ENCODE peak calls at places on chromosomes 11 and 22, in six cellular contexts. F is GM12878, B is HepG2, I is upper lobe of left lung, S is HCT116, M is K562. E is an unnamed sample. For H3K9me3, the result is how much of the 10 kb centered on the place peaks cover.

GRCh38 chr22:46370584-46371373 is 35.3 kb downstream of the TRMU start:
- ATAC-seq in F (no peak), B (peak), I (no peak), S (no peak), M (no peak), E (no peak)

GRCh38 chr22:33597274-33597985 is 322.8 kb downstream of the LARGE1 start:
- ATAC-seq in F (no peak), B (no peak), I (no peak), S (no peak), M (no peak), E (no peak)

GRCh38 chr11:8802263-8802662 is 108.7 kb upstream of the AKIP1 start:
- ATAC-seq in F (no peak), B (no peak), I (no peak), S (no peak), M (no peak), E (no peak)

GRCh38 chr22:17911312-17911705 is 113.1 kb downstream of the MICAL3 start:
- ATAC-seq in F (no peak), B (no peak), I (no peak), S (no peak), M (no peak), E (no peak)

GRCh38 chr22:16601437-16602223 is 9.0 kb upstream of the CCT8L2 start:
- ATAC-seq in F (no peak), B (no peak), I (no peak), S (no peak), M (peak), E (peak)

GRCh38 chr11:116928102-116928777 is 90.8 kb upstream of the APOA1 start:
- ATAC-seq in F (peak), B (no peak), I (no peak), S (no peak), M (peak), E (no peak)

GRCh38 chr11:121767433-121767832 is 314.7 kb upstream of the SORL1-AS1 start:
- ATAC-seq in F (peak), B (no peak), I (no peak), S (no peak), M (no peak), E (no peak)

GRCh38 chr11:70140859-70141489 is 62.1 kb upstream of the FADD start:
- ATAC-seq in F (no peak), B (no peak), I (no peak), S (no peak), M (no peak), E (no peak)

GRCh38 chr11:131824766-131825165 is 454.4 kb downstream of the NTM start:
- ATAC-seq in F (no peak), B (no peak), I (peak), S (no peak), M (no peak), E (peak)

GRCh38 chr11:114259124-114259526 is 37.1 kb upstream of the NNMT start:
- ATAC-seq in F (no peak), B (no peak), I (no peak), S (no peak), M (no peak), E (peak)

GRCh38 chr11:131675489-131675888 is 305.1 kb downstream of the NTM start:
- ATAC-seq in F (no peak), B (no peak), I (no peak), S (no peak), M (no peak), E (no peak)

GRCh38 chr11:29801561-29801960 is 215.3 kb downstream of the KCNA4 start:
- ATAC-seq in F (no peak), B (no peak), I (no peak), S (no peak), M (no peak), E (no peak)

GRCh38 chr11:30683176-30683575 is 97.0 kb upstream of the MPPED2 start:
- ATAC-seq in F (no peak), B (no peak), I (no peak), S (no peak), M (no peak), E (no peak)

GRCh38 chr11:23764285-23764684 is 732.6 kb upstream of the LUZP2 start:
- ATAC-seq in F (no peak), B (no peak), I (no peak), S (no peak), M (no peak), E (no peak)

GRCh38 chr11:35526370-35526792 is 965 bp upstream of the PAMR1 start:
- ATAC-seq in F (no peak), B (no peak), I (no peak), S (peak), M (peak), E (no peak)

GRCh38 chr11:35531246-35531645 is 5.8 kb upstream of the PAMR1 start:
- ATAC-seq in F (no peak), B (no peak), I (no peak), S (no peak), M (no peak), E (no peak)

GRCh38 chr11:35525501-35526175 is at the start of gene PAMR1:
- ATAC-seq in F (peak), B (no peak), I (peak), S (no peak), M (no peak), E (peak)

GRCh38 chr11:35524780-35525179 is 636 bp downstream of the PAMR1 start:
- ATAC-seq in F (no peak), B (no peak), I (no peak), S (no peak), M (no peak), E (no peak)

DNA sequence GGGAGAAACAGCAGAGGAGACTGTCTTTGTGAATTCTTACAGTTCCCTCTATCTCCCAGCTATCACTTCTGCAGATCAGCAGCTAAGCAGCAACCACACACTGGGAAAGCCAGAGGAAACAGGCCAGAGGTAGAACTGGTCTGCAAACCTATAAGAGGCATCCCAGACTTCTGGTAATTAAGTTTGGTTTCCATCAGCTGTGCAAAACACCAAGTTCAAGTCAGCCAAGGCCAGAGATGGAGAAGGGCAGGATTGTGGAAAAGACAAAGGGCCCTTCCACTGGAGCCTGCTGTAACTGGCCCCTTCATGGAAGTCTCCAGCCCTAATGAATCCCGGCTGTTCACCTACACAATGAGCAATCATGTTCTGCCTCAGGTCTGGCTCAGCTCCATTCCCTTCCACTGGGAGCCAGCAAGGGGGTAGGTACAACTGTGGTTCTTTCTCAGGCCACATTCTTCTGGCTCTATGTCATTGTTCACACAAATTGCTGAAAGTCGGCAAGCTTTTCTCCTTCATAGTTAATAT is 4.6 kb upstream of the PAMR1 start:
- ATAC-seq in F (no peak), B (no peak), I (no peak), S (no peak), M (no peak), E (no peak)
- TF ChIP-seq POLR2AphosphoS5 in F (no peak), B (no peak), I (no peak), S (no peak), M (no peak), E (no peak)

DNA sequence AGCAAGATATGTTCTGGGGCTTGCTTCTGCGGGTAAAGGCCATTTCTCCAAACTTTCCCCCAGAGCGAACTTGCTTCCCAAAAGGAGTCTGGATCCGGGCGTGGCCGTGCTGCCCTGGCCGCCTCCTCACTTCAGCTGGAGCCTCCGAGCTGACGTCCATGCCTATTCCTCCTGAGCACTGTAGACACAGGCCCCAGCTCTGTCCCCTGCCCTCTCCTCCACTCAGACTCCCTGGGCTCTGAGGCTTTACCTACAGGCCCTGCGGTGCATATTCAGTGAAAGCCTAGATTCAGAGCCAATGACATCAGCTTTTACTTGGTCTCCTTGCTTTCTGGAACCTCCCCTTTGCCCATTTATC is 9.6 kb downstream of the LRP5 start:
- ATAC-seq in F (no peak), B (no peak), I (no peak), S (no peak), M (no peak), E (peak)
- TF ChIP-seq POLR2A in F (no peak), B (no peak), I (no peak), S (no peak), M (no peak), E (no peak)

GRCh38 chr11:71145368-71145767 is 107.0 kb downstream of the SHANK2 start:
- ATAC-seq in F (no peak), B (no peak), I (no peak), S (no peak), M (no peak), E (no peak)
- H3K9me3 ChIP-seq in F (under half), B (under half), I (under half), S (under half), M (under half), E (under half)

GRCh38 chr11:73659961-73660360 is 13.6 kb downstream of the PLEKHB1 start:
- ATAC-seq in F (no peak), B (no peak), I (no peak), S (no peak), M (no peak), E (no peak)

GRCh38 chr11:73662445-73663157 is 16.2 kb downstream of the PLEKHB1 start:
- ATAC-seq in F (no peak), B (no peak), I (no peak), S (no peak), M (no peak), E (no peak)

GRCh38 chr11:73660497-73661034 is 14.2 kb downstream of the PLEKHB1 start:
- ATAC-seq in F (peak), B (peak), I (no peak), S (peak), M (peak), E (no peak)

GRCh38 chr11:73663604-73664495 is 17.5 kb downstream of the PLEKHB1 start:
- ATAC-seq in F (no peak), B (no peak), I (no peak), S (no peak), M (no peak), E (no peak)

GRCh38 chr11:73661035-73661628 is 14.8 kb downstream of the PLEKHB1 start:
- ATAC-seq in F (peak), B (peak), I (peak), S (peak), M (peak), E (peak)
- TF ChIP-seq POLR2AphosphoS5 in F (no peak), B (no peak), I (no peak), S (no peak), M (no peak), E (no peak)

DNA sequence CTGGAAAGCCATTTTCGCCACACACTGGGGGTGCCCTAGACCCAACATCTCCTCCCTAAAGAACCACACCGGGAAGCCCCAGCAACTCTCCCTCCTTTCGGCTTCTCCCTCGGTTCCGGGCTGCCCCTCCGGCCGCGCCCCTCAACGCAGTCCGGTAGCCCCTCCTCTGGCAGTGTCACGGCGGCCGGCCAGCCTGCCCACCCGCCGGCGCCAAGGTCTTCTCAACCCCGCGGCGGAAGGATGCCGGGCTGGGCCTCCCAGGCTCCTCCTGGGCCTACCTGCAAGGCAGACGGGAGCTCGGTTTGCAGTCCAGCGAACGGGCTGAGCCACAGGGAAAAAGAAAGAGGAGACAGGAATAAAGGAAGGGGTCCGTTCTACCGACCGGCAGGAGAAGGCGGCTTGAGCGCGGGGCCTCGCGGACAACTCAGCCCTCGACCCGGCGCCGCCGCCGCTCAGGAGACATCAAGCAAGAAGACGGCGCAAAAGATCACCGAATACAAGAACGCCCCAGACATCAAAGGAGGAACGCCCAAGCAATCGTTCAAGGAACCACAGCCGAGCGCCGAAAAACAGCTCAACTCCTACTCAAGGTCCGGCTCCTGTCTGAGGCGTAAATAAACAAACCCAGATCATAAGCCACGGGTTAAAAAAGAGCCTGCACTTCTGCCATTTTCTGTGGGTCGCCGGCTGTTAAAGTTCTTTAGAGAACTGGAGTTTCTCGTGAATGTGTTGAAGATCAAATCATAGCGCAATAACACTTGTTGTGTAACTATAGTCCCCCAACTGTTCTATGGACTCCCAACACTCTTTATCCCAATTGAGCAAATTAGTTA is at the start of gene AMBRA1:
- ATAC-seq in F (peak), B (peak), I (peak), S (peak), M (peak), E (peak)
- TF ChIP-seq POLR2A in F (peak), B (peak), I (no peak), S (peak), M (peak), E (peak)

GRCh38 chr11:94815705-94816344 is 47.7 kb downstream of the AMOTL1 start:
- ATAC-seq in F (no peak), B (no peak), I (no peak), S (no peak), M (no peak), E (no peak)
- H3K9me3 ChIP-seq in F (under half), B (under half), I (under half), S (under half), M (under half), E (under half)

DNA sequence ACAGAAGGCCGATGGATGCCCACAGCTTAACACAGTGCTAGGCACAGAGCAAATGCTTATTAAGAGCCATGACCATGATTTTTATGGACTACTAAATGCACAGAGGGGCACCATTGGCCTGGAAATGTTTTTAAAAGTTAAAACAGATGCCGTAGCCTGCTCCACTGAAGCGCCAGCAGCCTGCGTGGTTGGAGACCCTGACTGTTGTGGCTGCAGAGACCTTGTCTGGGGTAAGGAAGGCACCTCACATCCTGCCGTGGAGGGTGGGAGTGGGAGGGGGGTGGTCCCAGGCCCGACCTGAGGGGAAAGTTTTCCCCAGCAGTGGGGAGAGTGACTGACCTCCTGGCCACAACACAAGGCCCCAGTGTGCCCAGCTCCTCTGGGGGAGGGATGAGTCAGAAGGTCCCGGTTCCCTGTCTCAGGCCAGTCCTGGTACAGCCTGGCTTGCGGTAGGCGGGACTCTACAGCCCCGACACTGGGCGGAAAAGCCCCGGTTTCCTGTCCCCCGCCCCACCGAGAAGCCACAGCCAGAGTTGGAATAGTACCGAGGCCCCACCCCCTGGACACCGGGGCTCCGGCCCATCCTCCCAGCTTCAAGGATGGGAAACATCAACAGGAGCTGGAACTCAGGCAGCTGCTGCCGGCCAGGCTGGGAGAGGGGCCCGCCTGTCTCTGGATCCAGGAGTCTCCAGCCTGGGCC is 7.0 kb downstream of the CHST1 start:
- ATAC-seq in F (peak), B (peak), I (peak), S (no peak), M (peak), E (peak)
- TF ChIP-seq POLR2AphosphoS5 in F (no peak), B (no peak), I (peak), S (no peak), M (no peak), E (no peak)

GRCh38 chr11:35235498-35235897 is 96.5 kb downstream of the CD44 start:
- ATAC-seq in F (no peak), B (no peak), I (no peak), S (no peak), M (no peak), E (no peak)

GRCh38 chr11:35236667-35237003 is 97.7 kb downstream of the CD44 start:
- ATAC-seq in F (no peak), B (no peak), I (no peak), S (no peak), M (no peak), E (no peak)

GRCh38 chr11:35232961-35233360 is 94.0 kb downstream of the CD44 start:
- ATAC-seq in F (no peak), B (peak), I (no peak), S (no peak), M (no peak), E (peak)

GRCh38 chr11:35235944-35236666 is 97.1 kb downstream of the CD44 start:
- ATAC-seq in F (no peak), B (no peak), I (no peak), S (peak), M (no peak), E (no peak)

GRCh38 chr11:35234836-35235235 is 95.9 kb downstream of the CD44 start:
- ATAC-seq in F (no peak), B (no peak), I (no peak), S (no peak), M (no peak), E (no peak)
- TF ChIP-seq POLR2A in F (no peak), B (no peak), I (no peak), S (no peak), M (no peak), E (no peak)

GRCh38 chr22:47549741-47550340 is 787.4 kb downstream of the TBC1D22A start:
- ATAC-seq in F (no peak), B (no peak), I (no peak), S (no peak), M (no peak), E (no peak)
- H3K9me3 ChIP-seq in F (under half), B (under half), I (under half), S (under half), M (under half), E (under half)